ENCODE peak calls at places on chromosomes 13 and 19, in six cellular contexts. J, O, S, F, Q and Y are unnamed samples.

GRCh38 chr19:6530385-6531162 is at the start of gene TNFSF9:
- DNase-seq in J (peak), F (peak), O (peak), Q (peak), S (peak), Y (peak)

GRCh38 chr13:81078048-81078447 is 737.1 kb upstream of the SPRY2 start:
- DNase-seq in S (no peak), J (no peak), O (no peak), F (no peak), Q (no peak), Y (no peak)

GRCh38 chr13:30895773-30896172 is 10.3 kb upstream of the MEDAG start:
- DNase-seq in J (no peak), F (no peak), O (no peak), Q (peak), S (peak), Y (no peak)

GRCh38 chr13:20702530-20702929 is 969 bp upstream of the IL17D start:
- DNase-seq in J (no peak), Q (no peak), S (no peak), F (no peak), O (no peak), Y (peak)

GRCh38 chr13:41139296-41139966 is 6.8 kb upstream of the KBTBD6 start:
- DNase-seq in S (no peak), Q (no peak), O (no peak), J (no peak), F (no peak), Y (no peak)

GRCh38 chr13:100594731-100595130 is 6.1 kb upstream of the GGACT start:
- DNase-seq in J (no peak), F (no peak), O (peak), Q (no peak), S (no peak), Y (no peak)

GRCh38 chr19:6536138-6536671 is 5.4 kb downstream of the TNFSF9 start:
- DNase-seq in S (no peak), J (no peak), F (peak), Q (peak), O (peak), Y (peak)

GRCh38 chr13:85665286-85665685 is 133.9 kb downstream of the SLITRK6 start:
- DNase-seq in F (no peak), Q (no peak), J (no peak), S (no peak), O (no peak), Y (peak)

GRCh38 chr19:14023404-14024235 is 4.3 kb upstream of the RLN3 start:
- DNase-seq in F (peak), Q (no peak), O (peak), J (peak), S (peak), Y (peak)

GRCh38 chr13:28093871-28094270 is 6.5 kb downstream of the FLT3 start:
- DNase-seq in O (no peak), J (no peak), S (no peak), Q (no peak), F (no peak), Y (peak)

GRCh38 chr19:9309974-9310446 is 372 bp upstream of the ZNF699 start:
- DNase-seq in J (peak), S (peak), F (peak), Q (no peak), O (peak), Y (no peak)

GRCh38 chr13:34733720-34734119 is 208.3 kb upstream of the NBEA start:
- DNase-seq in Q (no peak), S (no peak), O (no peak), F (no peak), J (no peak), Y (no peak)

GRCh38 chr13:101492251-101492910 is 39.9 kb downstream of the ITGBL1 start:
- DNase-seq in O (no peak), J (no peak), Q (no peak), S (no peak), F (no peak), Y (no peak)

GRCh38 chr13:30743319-30744055 is 8.1 kb downstream of the ALOX5AP start:
- DNase-seq in F (no peak), S (peak), O (no peak), Q (peak), J (no peak), Y (no peak)

GRCh38 chr13:42814868-42815267 is 33.5 kb downstream of the FAM216B start:
- DNase-seq in Q (no peak), F (no peak), O (no peak), J (no peak), S (no peak), Y (no peak)

GRCh38 chr19:43362179-43362578 is 8.7 kb downstream of the CD177 start:
- DNase-seq in O (no peak), S (no peak), J (no peak), F (no peak), Q (no peak), Y (no peak)

GRCh38 chr19:29524912-29525870 is 603 bp upstream of the VSTM2B start:
- DNase-seq in O (peak), F (peak), S (no peak), Q (no peak), J (no peak), Y (no peak)

GRCh38 chr19:8253678-8254077 is 44.5 kb downstream of the CERS4 start:
- DNase-seq in S (no peak), O (no peak), J (no peak), F (no peak), Q (no peak), Y (no peak)

GRCh38 chr19:48896191-48896720 is 2.3 kb downstream of the TULP2 start:
- DNase-seq in O (peak), Q (no peak), S (no peak), F (peak), J (peak), Y (peak)

GRCh38 chr13:49858183-49858856 is 65.8 kb upstream of the KPNA3 start:
- DNase-seq in S (no peak), Q (no peak), F (no peak), O (no peak), J (no peak), Y (no peak)

GRCh38 chr19:39167461-39168257 is 29.1 kb upstream of the NCCRP1 start:
- DNase-seq in S (no peak), J (no peak), O (no peak), Q (peak), F (no peak), Y (no peak)

GRCh38 chr13:43981512-43982301 is 102.0 kb downstream of the LACC1 start:
- DNase-seq in Q (no peak), O (no peak), J (no peak), S (no peak), F (no peak), Y (no peak)

GRCh38 chr19:18733196-18733647 is 49.7 kb downstream of the CRTC1 start:
- DNase-seq in O (no peak), Q (no peak), J (no peak), S (no peak), F (no peak), Y (no peak)

GRCh38 chr19:2260341-2260751 is 4.1 kb upstream of the JSRP1 start:
- DNase-seq in S (no peak), Q (no peak), O (no peak), F (no peak), J (no peak), Y (no peak)

GRCh38 chr13:93304868-93305613 is 78.4 kb downstream of the GPC6 start:
- DNase-seq in F (no peak), J (no peak), Q (no peak), O (no peak), S (no peak), Y (no peak)

GRCh38 chr19:8513687-8514504 is at the start of gene ZNF414:
- DNase-seq in F (peak), J (peak), S (peak), Q (peak), O (peak), Y (peak)

GRCh38 chr19:45020071-45020470 is 18.8 kb upstream of the CLASRP start:
- DNase-seq in J (no peak), O (no peak), Q (no peak), F (no peak), S (no peak), Y (no peak)

GRCh38 chr13:39998166-39998565 is 342.7 kb downstream of the COG6 start:
- DNase-seq in F (no peak), O (no peak), S (no peak), J (no peak), Q (no peak), Y (no peak)

GRCh38 chr19:23787106-23787505 is 28.4 kb upstream of the ZNF681 start:
- DNase-seq in F (no peak), J (no peak), Q (no peak), O (no peak), S (no peak), Y (no peak)

DNA sequence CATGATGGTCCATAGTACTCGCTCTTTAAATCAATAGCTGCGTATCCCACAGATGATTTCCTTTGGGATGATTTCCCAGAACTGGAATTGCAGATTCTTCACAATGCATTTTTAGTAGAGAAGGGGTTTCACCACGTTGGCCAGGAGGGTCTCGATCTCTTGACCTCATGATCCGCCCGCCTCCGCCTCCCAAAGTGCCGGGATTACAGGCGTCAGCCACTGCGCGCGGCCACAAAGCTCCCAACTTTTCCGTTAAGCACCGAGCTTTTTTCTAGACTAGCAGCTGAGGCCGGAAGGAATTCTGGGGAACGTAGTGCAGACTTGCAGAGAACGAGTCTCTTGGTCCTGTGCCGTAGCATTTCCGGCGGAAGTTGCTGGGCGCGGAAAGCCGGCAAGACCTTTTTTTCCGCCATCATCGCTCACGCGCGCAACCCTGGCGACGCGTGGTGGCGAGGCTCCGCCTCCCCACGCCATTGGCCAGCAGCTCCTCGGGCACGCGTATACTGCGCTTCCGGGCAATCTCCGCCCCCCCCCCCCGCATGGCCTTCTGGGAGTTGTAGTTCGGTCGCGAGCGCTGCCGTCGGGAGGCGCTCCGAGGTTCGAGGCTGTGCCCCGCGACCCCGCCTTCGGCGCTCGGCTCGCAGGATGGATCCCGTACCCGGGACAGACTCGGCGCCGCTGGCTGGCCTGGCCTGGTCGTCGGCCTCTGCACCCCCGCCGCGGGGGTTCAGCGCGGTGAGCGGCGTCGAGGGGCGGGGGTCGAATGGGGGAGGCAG is at the start of gene MVB12A:
- DNase-seq in Q (peak), S (peak), F (peak), J (peak), O (peak), Y (peak)
- TF ChIP-seq POLR2A in Q (no peak), S (peak), F (no peak), J (no peak), O (peak), Y (peak)

DNA sequence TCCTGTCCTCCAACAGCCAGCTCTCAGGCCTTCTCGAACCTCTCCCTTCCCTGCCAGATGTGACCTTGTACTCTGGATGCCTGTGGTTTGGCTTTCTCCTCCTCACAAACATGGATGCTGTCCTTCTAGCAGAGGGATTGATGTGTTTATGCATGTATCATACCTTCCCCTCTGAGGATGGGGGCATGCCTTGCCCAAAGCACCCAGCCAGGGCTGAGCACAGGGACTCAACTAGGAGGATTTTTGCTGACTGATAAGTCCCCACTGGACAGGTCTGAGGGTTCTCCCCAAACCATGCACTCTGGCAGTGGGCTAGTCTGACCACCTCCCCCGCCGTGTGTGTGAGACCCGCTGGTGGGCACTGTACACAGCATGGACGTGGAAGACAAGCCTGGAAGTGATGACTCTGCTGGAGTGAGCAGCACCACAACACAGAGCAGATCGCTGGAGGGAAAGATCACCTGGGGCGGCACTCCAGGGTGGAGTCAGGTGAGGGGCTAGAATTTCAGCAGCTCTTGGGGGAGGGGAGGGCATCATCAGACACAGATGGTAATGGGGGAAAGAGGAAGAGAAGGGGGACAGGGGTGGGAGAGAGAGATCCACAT is 360.3 kb upstream of the ZNF507 start:
- DNase-seq in J (no peak), O (peak), Q (no peak), F (no peak), S (no peak), Y (no peak)
- TF ChIP-seq POLR2A in J (no peak), O (no peak), Q (no peak), F (no peak), S (no peak), Y (no peak)

GRCh38 chr19:53865918-53866696 is 1.6 kb upstream of the MYADM start:
- DNase-seq in Q (peak), O (peak), F (peak), J (peak), S (peak), Y (no peak)
- TF ChIP-seq POLR2A in Q (no peak), O (peak), F (no peak), J (no peak), S (peak), Y (no peak)

GRCh38 chr19:50998686-50999085 is 2.7 kb downstream of the KLK8 start:
- DNase-seq in O (no peak), S (no peak), Q (no peak), F (no peak), J (no peak), Y (no peak)

GRCh38 chr19:50992666-50993035 is 8.8 kb downstream of the KLK8 start:
- DNase-seq in O (no peak), S (no peak), Q (peak), J (no peak), F (no peak), Y (no peak)

GRCh38 chr19:50998061-50998460 is 3.3 kb downstream of the KLK8 start:
- DNase-seq in J (no peak), Q (no peak), S (no peak), O (no peak), F (no peak), Y (no peak)

GRCh38 chr19:50994129-50994528 is 7.3 kb downstream of the KLK8 start:
- DNase-seq in F (no peak), S (no peak), O (no peak), Q (no peak), J (no peak), Y (peak)
- TF ChIP-seq POLR2A in F (no peak), S (no peak), O (no peak), Q (no peak), J (no peak), Y (no peak)

GRCh38 chr19:41134616-41135015 is 20.4 kb downstream of the CYP2F1 start:
- DNase-seq in S (no peak), O (no peak), Q (no peak), J (no peak), F (no peak), Y (no peak)
- TF ChIP-seq POLR2A in S (no peak), O (no peak), Q (no peak), J (no peak), F (no peak), Y (no peak)

DNA sequence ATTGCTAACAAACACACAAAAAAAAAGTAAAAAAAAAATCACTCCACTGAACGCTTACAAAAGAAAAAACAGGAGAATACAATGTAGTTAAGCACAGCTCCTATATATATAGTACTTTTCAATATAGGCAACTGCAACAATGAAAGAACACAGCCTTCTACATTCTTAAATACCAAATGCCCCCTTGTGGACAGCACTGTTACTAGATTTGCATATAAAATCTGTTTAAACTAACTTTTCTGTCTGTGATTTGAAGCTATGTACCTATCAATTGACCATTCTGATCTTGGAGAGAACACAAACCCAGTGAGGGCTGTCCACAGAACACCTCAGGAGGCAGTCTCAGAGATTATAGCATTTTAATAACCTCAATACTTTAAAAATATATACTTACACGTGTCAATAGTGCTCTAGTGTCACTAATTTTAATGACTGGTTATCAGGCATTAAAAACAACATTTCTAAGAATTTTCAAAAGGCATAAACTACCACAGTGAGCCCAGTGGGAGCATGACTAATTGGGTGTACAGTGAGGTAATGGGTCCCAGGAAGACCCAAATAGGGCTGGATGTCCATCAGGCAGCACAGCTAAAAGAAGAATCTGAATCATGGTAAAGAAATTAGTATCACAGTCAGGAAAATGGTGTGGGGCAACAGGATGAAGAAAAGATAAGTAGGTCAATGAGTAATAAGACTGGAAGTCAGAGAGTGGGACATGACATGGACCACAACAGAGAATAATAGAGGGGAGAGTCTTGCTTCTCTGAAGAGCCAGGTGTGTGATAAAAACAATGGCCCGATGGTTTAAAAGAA is 22.2 kb downstream of the CCDC169 start:
- DNase-seq in S (no peak), F (no peak), J (peak), Q (no peak), O (no peak), Y (peak)
- TF ChIP-seq POLR2A in S (no peak), F (no peak), J (no peak), Q (no peak), O (no peak), Y (no peak)

GRCh38 chr19:17515408-17516149 is 4.1 kb downstream of the PGLS start:
- DNase-seq in O (no peak), J (peak), S (no peak), Q (no peak), F (no peak), Y (no peak)

GRCh38 chr19:17513801-17514200 is 2.4 kb downstream of the PGLS start:
- DNase-seq in F (no peak), Q (no peak), J (no peak), O (no peak), S (no peak), Y (no peak)

GRCh38 chr19:17512574-17512939 is 1.1 kb downstream of the PGLS start:
- DNase-seq in J (no peak), Q (no peak), F (no peak), O (no peak), S (no peak), Y (peak)

GRCh38 chr19:17510220-17510993 is 1.0 kb upstream of the PGLS start:
- DNase-seq in O (no peak), Q (no peak), S (no peak), J (no peak), F (peak), Y (no peak)

GRCh38 chr19:17511724-17512573 is 500 bp downstream of the PGLS start:
- DNase-seq in S (no peak), F (peak), O (peak), J (peak), Q (peak), Y (peak)
- TF ChIP-seq POLR2A in S (peak), F (peak), O (peak), J (no peak), Q (no peak), Y (peak)

GRCh38 chr19:50419580-50420035 is 870 bp downstream of the SPIB start:
- DNase-seq in S (no peak), O (peak), F (no peak), J (no peak), Q (no peak), Y (no peak)
- TF ChIP-seq POLR2A in S (no peak), O (no peak), F (no peak), J (no peak), Q (no peak), Y (no peak)

DNA sequence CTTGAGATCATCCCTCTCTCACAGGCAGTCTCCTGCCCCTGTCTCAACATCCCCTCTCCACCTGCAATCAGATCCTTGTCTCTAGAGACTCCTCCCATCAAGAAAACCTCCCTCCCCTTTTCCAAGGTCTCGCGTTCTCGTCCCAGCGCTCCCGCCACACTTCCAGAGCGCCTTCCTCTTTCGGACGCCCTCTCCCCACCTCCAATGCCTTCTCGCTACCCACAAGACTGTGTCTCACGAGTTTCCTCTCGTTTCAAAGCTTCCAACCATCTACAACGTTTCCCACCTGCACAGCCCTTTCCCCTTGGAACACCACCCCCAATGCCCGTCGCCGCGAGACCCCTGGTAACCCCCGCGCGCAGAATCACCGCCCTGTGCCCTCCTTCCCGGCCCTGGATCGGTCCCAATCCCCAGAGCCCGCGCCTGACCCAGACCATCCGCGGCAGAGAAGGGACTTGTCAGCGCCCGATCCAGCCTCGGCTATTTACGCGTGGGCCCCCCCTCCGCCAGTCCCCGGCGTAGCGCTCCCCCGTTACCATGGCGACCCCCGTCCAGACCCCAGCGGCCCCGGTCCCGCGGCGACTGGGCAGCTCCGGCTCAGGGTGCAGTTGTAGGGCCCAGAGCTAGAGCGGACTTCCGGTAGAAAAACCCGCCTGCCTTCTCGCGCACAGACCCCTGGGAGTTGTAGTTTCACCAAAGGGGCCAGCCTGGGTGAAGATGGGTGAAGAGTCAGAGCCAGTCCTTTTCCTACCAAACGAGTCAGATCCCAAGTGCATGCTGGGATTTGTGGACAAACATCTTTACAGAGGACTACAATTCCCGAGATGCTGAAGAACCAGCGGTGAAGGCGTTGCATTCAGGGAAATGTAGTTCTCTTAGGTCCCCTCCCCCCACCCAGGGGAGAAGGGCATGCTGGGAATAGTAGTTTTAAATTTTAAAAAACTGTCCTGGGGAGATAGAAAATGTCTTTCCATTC is at the start of gene AP2S1:
- DNase-seq in O (peak), Q (peak), J (peak), S (peak), F (peak), Y (peak)
- TF ChIP-seq POLR2A in O (peak), Q (peak), J (peak), S (peak), F (peak), Y (peak)